ENCODE peak calls at places on chromosomes 7 and 10, in seven cellular contexts. I is IMR-90, F is neuronal stem cell, J is mesenchymal stem cell, Y is mesendoderm, S is H1, Z is trophoblast cell. C is an unnamed sample.

GRCh38 chr10:69061305-69062161 is 26.4 kb upstream of the SRGN start:
- DNase-seq in J (peak), S (no peak), Y (no peak), F (no peak), I (peak), Z (peak), C (no peak)

GRCh38 chr10:72744566-72744965 is 52.6 kb downstream of the MCU start:
- DNase-seq in J (no peak), F (no peak), S (no peak), Y (no peak), I (no peak), Z (no peak), C (no peak)

GRCh38 chr10:132631348-132631735 is 93.8 kb downstream of the INPP5A start:
- DNase-seq in Z (no peak), S (no peak), I (no peak), Y (no peak), J (no peak), F (no peak), C (no peak)

GRCh38 chr7:157561816-157562410 is 225.1 kb downstream of the DNAJB6 start:
- DNase-seq in Y (no peak), Z (no peak), S (no peak), F (no peak), J (no peak), I (no peak), C (no peak)

GRCh38 chr7:112272921-112273561 is 66.5 kb downstream of the ZNF277 start:
- DNase-seq in S (no peak), Y (no peak), F (no peak), Z (no peak), J (no peak), I (no peak), C (no peak)

GRCh38 chr7:83519240-83519639 is 129.7 kb downstream of the SEMA3E start:
- DNase-seq in S (no peak), F (no peak), J (no peak), Z (no peak), I (peak), Y (no peak), C (no peak)

GRCh38 chr10:123160311-123160980 is 6.2 kb downstream of the BUB3 start:
- DNase-seq in S (no peak), Z (no peak), J (no peak), Y (no peak), I (no peak), F (no peak), C (no peak)

GRCh38 chr10:106566871-106567270 is 597.6 kb downstream of the SORCS1 start:
- DNase-seq in S (no peak), J (no peak), F (no peak), I (no peak), Z (no peak), Y (no peak), C (no peak)

GRCh38 chr7:99143522-99143852 is 421 bp downstream of the SMURF1 start:
- DNase-seq in I (no peak), S (no peak), J (no peak), Y (no peak), F (no peak), Z (no peak), C (no peak)

GRCh38 chr10:133278577-133279265 is 2.1 kb upstream of the ADAM8 start:
- DNase-seq in S (no peak), Y (no peak), F (no peak), I (peak), Z (peak), J (peak), C (no peak)

GRCh38 chr7:105691692-105692564 is 110.6 kb upstream of the EFCAB10 start:
- DNase-seq in S (no peak), Z (peak), Y (no peak), J (no peak), F (no peak), I (peak), C (peak)

GRCh38 chr7:102185796-102186195 is 100.9 kb upstream of the SH2B2 start:
- DNase-seq in S (no peak), F (no peak), Y (no peak), J (no peak), Z (peak), I (no peak), C (no peak)

GRCh38 chr7:134427896-134428295 is 31.0 kb downstream of the AKR1B1 start:
- DNase-seq in Z (no peak), J (no peak), S (no peak), Y (no peak), F (no peak), I (no peak), C (no peak)

GRCh38 chr7:73977626-73978618 is 50.1 kb upstream of the ELN start:
- DNase-seq in J (no peak), F (no peak), Y (no peak), S (no peak), Z (no peak), I (no peak), C (peak)

GRCh38 chr10:93006435-93007039 is 54.1 kb upstream of the CYP26C1 start:
- DNase-seq in Y (peak), J (peak), S (no peak), I (peak), Z (peak), F (peak), C (no peak)

GRCh38 chr10:963186-963585 is 25.0 kb upstream of the GTPBP4 start:
- DNase-seq in S (no peak), I (no peak), Y (no peak), J (no peak), Z (no peak), F (no peak), C (no peak)

GRCh38 chr7:121271916-121272315 is 56.9 kb upstream of the WNT16 start:
- DNase-seq in S (no peak), J (no peak), F (no peak), Y (no peak), I (no peak), Z (no peak), C (no peak)

DNA sequence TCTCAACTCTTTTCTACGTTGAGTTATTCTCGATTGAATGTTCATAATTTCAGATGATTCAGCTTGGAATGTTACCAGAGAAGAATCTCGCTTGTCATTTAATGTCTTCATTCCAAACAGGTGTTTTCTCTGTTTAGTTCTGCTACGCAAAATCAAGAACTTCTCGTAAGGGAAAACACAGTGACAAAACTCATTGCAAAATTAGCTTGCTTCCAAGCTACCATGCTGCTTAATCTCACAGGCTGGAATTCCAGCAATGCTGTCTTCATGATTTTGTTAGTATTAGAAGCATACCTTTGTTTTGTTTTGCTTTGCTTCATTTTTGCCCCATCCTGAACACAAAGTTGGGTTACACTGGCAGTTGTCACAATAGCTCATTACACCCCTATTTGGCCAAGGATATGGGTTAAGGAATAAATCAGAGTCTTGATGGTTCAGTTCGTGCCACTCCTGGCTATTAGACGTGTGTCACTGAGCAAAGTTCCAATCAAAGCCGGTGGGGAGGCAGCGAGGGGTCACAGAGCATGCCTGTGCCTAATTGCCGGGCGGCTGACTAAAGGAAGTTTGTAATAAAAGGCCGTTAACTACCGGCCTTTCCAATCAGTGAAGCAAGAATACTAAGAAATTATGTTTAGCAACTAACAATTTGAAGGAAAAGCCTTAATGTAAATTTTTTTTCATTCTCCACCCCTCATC is 677.1 kb downstream of the GATA3 start:
- DNase-seq in F (peak), S (no peak), I (no peak), Y (peak), Z (peak), J (no peak), C (no peak)
- H2AK5ac ChIP-seq in F (no peak), S (no peak), I (no peak), Y (no peak), Z (no peak), J (no peak), C (no peak)

DNA sequence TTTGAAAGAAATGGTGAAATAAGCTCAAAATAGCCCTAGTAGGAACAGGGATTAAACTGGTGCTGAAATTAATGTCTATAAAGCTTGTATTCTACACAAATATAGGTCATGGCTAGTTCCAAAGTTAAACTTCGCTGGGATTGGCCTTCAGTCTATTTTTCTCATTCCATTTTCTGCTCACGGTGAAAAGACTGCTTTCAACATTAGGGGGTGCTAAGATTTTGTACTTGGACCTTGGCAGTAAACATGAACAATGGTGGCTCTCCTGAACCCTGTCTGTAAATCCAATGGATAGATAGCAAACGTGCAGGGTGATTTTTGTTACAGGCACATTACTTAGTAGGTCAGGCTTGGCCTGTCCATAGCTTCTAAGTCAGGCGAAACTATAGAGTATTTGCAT is 36.0 kb upstream of the RSU1 start:
- DNase-seq in J (peak), F (no peak), I (peak), Z (no peak), Y (peak), S (no peak), C (no peak)
- H3K27ac ChIP-seq in J (no peak), F (no peak), I (no peak), Z (no peak), Y (no peak), S (no peak), C (no peak)

DNA sequence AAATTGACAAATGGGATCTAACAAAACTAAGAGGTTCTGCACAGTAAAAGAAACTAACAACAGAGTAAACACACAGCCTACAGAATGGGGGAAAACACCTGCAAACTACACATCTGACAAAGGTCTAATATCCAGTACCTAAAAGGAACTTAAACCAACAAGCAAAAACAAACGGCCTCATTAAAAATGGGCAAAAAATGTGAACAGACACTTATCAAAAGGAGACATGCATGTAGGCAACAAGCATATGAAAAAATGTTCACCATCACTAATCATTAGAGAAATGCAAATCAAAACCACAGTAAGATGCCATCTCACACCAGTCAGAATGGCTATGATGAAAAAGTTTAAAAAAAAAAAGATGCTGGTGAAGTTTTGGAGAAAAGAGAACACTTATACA is 197.4 kb downstream of the KBTBD2 start:
- DNase-seq in F (no peak), S (no peak), I (no peak), Z (no peak), Y (no peak), J (no peak), C (no peak)
- H2AK5ac ChIP-seq in F (no peak), S (no peak), I (no peak), Z (no peak), Y (no peak), J (no peak), C (no peak)

GRCh38 chr10:74967850-74968620 is 141.6 kb downstream of the KAT6B start:
- DNase-seq in Z (no peak), I (no peak), Y (no peak), J (no peak), F (no peak), S (no peak), C (no peak)
- H3K27ac ChIP-seq in Z (no peak), I (no peak), Y (no peak), J (no peak), F (no peak), S (no peak), C (no peak)

DNA sequence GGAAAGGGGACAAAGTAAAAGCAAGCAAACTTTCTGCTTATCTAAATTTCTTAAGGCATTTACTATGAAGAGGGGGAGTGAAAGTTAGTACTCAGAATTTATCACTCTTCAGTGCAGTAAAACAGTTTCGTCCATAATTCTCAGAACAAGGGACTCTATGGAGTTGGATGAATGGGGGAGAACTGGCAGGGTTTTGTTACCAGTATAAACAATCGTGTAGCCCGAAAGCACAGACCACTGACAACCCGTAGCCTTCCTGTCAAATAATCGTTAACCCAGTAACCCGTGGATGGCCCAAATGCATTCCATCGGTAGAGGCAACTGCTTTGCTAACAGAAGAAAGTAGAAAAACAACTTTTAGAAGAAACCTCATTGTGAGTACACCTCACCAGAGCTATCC is 583.8 kb downstream of the NXPH1 start:
- DNase-seq in Z (no peak), S (no peak), J (no peak), I (no peak), F (no peak), Y (no peak), C (no peak)
- H2AK5ac ChIP-seq in Z (no peak), S (no peak), J (no peak), I (no peak), F (no peak), Y (no peak), C (no peak)

GRCh38 chr7:31981874-31982390 is 88.3 kb downstream of the PDE1C start:
- DNase-seq in I (no peak), Y (no peak), F (no peak), J (no peak), Z (no peak), S (no peak), C (no peak)

GRCh38 chr7:31975546-31975945 is 94.7 kb downstream of the PDE1C start:
- DNase-seq in Y (no peak), F (no peak), J (no peak), I (no peak), S (no peak), Z (no peak), C (no peak)

GRCh38 chr7:31982962-31983361 is 87.2 kb downstream of the PDE1C start:
- DNase-seq in F (no peak), S (no peak), Y (no peak), I (no peak), Z (no peak), J (no peak), C (no peak)

GRCh38 chr7:31974351-31974750 is 95.9 kb downstream of the PDE1C start:
- DNase-seq in I (no peak), S (no peak), Y (no peak), Z (no peak), J (no peak), F (no peak), C (no peak)

DNA sequence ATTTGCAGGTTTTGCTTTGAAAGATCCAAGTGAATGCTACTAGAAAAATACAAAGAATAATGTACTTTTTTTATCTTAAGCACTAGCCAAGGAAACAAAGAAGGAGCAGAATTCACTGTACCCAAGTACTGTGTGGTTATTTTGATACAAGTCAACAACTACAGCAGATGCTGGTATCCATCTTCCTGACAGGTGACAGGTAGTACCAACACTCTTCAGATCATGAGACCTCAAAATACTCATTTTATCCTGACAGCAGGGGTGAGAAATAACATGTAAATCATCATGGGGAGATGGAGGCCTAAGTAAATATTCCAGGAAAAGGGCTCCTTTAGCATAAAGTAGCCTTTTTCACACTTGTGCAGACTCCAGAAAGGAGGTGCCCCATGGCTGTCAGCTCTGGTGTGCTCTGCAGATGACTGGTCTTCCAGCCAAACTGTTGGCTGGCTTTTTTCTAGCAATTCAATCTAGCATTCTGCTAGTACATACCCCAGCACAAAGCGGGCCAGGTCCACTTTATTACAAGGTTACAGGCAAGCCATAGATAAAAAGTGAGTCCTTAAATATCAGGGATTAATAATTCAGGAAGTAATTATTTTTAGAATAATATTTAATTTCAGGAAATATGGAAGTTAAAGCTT is 90.4 kb downstream of the PDE1C start:
- DNase-seq in F (no peak), S (no peak), J (no peak), Z (no peak), Y (no peak), I (no peak), C (no peak)
- H3K27ac ChIP-seq in F (no peak), S (no peak), J (no peak), Z (no peak), Y (no peak), I (no peak), C (no peak)

DNA sequence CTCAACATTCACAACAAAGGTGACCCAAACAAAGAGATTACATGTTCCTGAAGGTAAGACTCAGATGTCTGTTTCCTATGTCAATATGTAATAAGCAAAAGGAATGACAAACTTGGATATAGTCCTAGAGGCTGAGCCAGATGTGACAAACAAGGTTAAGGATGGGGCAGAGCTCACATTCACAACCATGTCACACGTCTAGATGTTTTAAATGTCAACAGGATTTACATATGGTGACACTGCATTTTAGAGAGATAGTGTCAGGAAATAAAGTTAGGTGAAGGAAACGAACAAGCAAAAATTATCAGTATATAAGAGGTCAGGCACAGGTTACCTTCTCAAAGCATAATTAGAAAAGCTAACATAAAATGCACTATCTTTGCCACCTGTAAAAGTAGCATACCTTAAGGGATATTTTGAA is 8.4 kb downstream of the RELN start:
- DNase-seq in S (no peak), J (no peak), F (no peak), Z (no peak), Y (peak), I (no peak), C (no peak)
- H2AK5ac ChIP-seq in S (no peak), J (no peak), F (no peak), Z (no peak), Y (no peak), I (no peak), C (no peak)

DNA sequence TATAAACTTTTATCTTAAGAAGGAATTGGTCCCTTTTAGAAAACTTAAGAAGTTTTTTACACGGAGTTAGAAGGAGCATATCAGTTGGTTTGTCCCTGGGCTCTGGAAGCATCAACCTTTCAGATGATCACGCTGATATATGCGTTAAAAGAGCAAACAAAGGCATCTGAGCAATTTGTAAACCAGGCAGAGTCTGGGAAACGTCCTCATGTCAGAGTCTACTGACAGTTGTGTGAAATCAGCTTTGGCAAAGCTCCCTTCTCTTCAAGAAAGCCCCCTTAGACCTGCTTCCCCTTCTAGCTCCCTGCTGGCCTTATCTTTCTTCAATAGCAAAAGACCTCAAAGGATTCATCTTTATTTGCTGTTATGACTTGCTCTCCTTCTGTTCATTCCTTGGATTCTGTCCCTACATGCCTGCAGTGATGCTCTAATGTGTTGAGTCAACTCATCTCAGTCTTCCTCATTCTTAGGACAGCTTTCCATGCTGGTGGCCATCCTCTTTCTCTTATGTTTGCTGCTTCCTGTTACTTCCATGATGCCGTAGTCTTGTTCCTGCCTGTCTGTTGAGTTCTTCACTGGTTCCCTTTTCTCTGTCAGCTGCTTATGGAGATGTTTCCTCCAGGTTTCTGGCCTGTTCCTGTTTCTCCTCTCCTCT is 106.5 kb upstream of the BMPER start:
- DNase-seq in Y (peak), I (no peak), Z (peak), J (peak), F (no peak), S (no peak), C (no peak)
- H3K27ac ChIP-seq in Y (no peak), I (no peak), Z (peak), J (no peak), F (no peak), S (no peak), C (no peak)

GRCh38 chr10:77545585-77545984 is 92.0 kb downstream of the KCNMA1 start:
- DNase-seq in Y (no peak), I (no peak), Z (no peak), J (no peak), S (no peak), F (no peak), C (no peak)
- H2AK5ac ChIP-seq in Y (no peak), I (no peak), Z (no peak), J (no peak), S (no peak), F (no peak), C (no peak)